ENCODE peak calls at places on chromosomes 12 and 14, in seven cellular contexts. Z, Q, N, C, U, X and R are unnamed samples.

GRCh38 chr12:120229583-120230325 is 28.8 kb upstream of the RPLP0 start:
- DNase-seq in U (peak; percentile 35), Q (no peak), N (no peak), C (peak; percentile 72), X (no peak), Z (peak; percentile 75), R (peak; percentile 48)

GRCh38 chr14:63308723-63309317 is 9.9 kb downstream of the GPHB5 start:
- DNase-seq in Z (peak; percentile 14), Q (no peak), C (peak; percentile 4), X (no peak), U (peak; percentile 56), N (peak; percentile 12), R (peak; percentile 49)

GRCh38 chr12:105229446-105229845 is 6.5 kb downstream of the APPL2 start:
- DNase-seq in Q (no peak), X (no peak), N (no peak), C (no peak), U (no peak), Z (no peak), R (no peak)

GRCh38 chr12:104049278-104050257 is at the start of gene GLT8D2:
- DNase-seq in C (peak; percentile 78), U (peak; percentile 35), Z (peak; percentile 86), N (peak; percentile 24), Q (peak; percentile 79), X (no peak), R (no peak)

GRCh38 chr12:121529184-121529583 is 51.6 kb downstream of the KDM2B start:
- DNase-seq in C (no peak), Q (no peak), N (no peak), U (no peak), Z (no peak), X (no peak), R (no peak)

GRCh38 chr12:53474819-53475218 is 22.9 kb downstream of the PCBP2 start:
- DNase-seq in C (no peak), Q (no peak), U (no peak), Z (no peak), N (no peak), X (no peak), R (no peak)

GRCh38 chr14:20998139-20998538 is 954 bp upstream of the SLC39A2 start:
- DNase-seq in Q (no peak), Z (no peak), N (no peak), U (peak; percentile 0), X (no peak), C (no peak), R (no peak)

GRCh38 chr12:90677552-90677951 is 277.4 kb downstream of the CCER1 start:
- DNase-seq in Z (no peak), U (no peak), C (no peak), Q (no peak), N (no peak), X (no peak), R (no peak)

GRCh38 chr14:36952702-36953101 is 219.7 kb downstream of the SLC25A21 start:
- DNase-seq in X (no peak), N (no peak), Z (peak; percentile 92), Q (no peak), U (no peak), C (peak; percentile 84), R (no peak)

GRCh38 chr12:58301337-58302122 is 360.2 kb downstream of the ATP23 start:
- DNase-seq in Z (no peak), N (no peak), Q (no peak), U (no peak), C (no peak), X (no peak), R (no peak)

GRCh38 chr12:2299207-2299606 is 246.4 kb downstream of the CACNA1C start:
- DNase-seq in U (no peak), N (peak; percentile 58), C (no peak), X (no peak), Z (no peak), Q (no peak), R (no peak)

GRCh38 chr12:52603314-52603713 is 2.1 kb upstream of the KRT72 start:
- DNase-seq in C (no peak), Q (no peak), U (no peak), N (no peak), Z (no peak), X (no peak), R (no peak)

GRCh38 chr14:64208981-64209380 is 85.2 kb downstream of the ESR2 start:
- DNase-seq in X (no peak), Z (no peak), C (no peak), Q (no peak), U (no peak), N (no peak), R (no peak)

GRCh38 chr12:98955284-98955683 is 310.2 kb downstream of the APAF1 start:
- DNase-seq in Z (peak; percentile 4), N (peak; percentile 44), C (peak; percentile 16), X (no peak), Q (no peak), U (peak; percentile 91), R (peak; percentile 66)

GRCh38 chr12:17802657-17803641 is 287.0 kb downstream of the RERGL start:
- DNase-seq in N (no peak), C (no peak), Z (no peak), Q (no peak), X (no peak), U (no peak), R (no peak)

GRCh38 chr12:830111-830867 is 77.9 kb downstream of the WNK1 start:
- DNase-seq in U (no peak), N (no peak), Q (no peak), X (no peak), C (no peak), Z (no peak), R (no peak)

GRCh38 chr12:76450690-76451089 is 102.5 kb upstream of the BBS10 start:
- DNase-seq in C (peak; percentile 79), Z (peak; percentile 70), N (no peak), U (no peak), X (no peak), Q (no peak), R (no peak)

GRCh38 chr12:84911331-84912190 is 1.0 kb downstream of the SLC6A15 start:
- DNase-seq in Z (peak; percentile 58), Q (peak; percentile 58), U (peak; percentile 81), C (peak; percentile 63), N (peak; percentile 16), X (peak; percentile 53), R (no peak)

GRCh38 chr14:21852061-21852664 is 178.5 kb upstream of the OR4E1 start:
- DNase-seq in X (no peak), Q (no peak), N (peak; percentile 38), C (peak; percentile 19), U (peak; percentile 46), Z (no peak), R (peak; percentile 59)

GRCh38 chr14:61388173-61388975 is 67.0 kb downstream of the PRKCH start:
- DNase-seq in Q (no peak), Z (peak; percentile 3), N (no peak), U (peak; percentile 23), X (peak; percentile 56), C (peak; percentile 8), R (peak; percentile 54)

GRCh38 chr12:8037947-8038346 is 5.4 kb downstream of the FOXJ2 start:
- DNase-seq in U (no peak), Q (no peak), X (no peak), C (no peak), Z (no peak), N (no peak), R (no peak)

GRCh38 chr14:65228436-65228835 is 126.1 kb upstream of the MAX start:
- DNase-seq in Z (no peak), X (no peak), N (no peak), Q (no peak), U (no peak), C (no peak), R (no peak)

GRCh38 chr14:96508900-96509299 is 6.7 kb downstream of the PAPOLA start:
- DNase-seq in X (no peak), U (peak; percentile 2), Q (no peak), N (no peak), C (peak; percentile 35), Z (peak; percentile 38), R (no peak)

GRCh38 chr12:8681129-8681902 is 16.5 kb upstream of the RIMKLB start:
- DNase-seq in U (peak; percentile 92), C (peak; percentile 29), X (no peak), Z (peak; percentile 67), N (no peak), Q (no peak), R (no peak)

GRCh38 chr12:50550530-50551223 is 45.9 kb downstream of the DIP2B start:
- DNase-seq in Q (no peak), C (no peak), U (no peak), Z (peak; percentile 26), N (no peak), X (no peak), R (no peak)

GRCh38 chr14:77882098-77882497 is 82.2 kb downstream of the ADCK1 start:
- DNase-seq in U (peak; percentile 83), C (no peak), Z (peak; percentile 13), N (no peak), X (peak; percentile 73), Q (peak; percentile 76), R (peak; percentile 33)

GRCh38 chr12:68080577-68080976 is 79.0 kb downstream of the IFNG start:
- DNase-seq in N (no peak), X (no peak), C (no peak), U (no peak), Q (no peak), Z (no peak), R (no peak)

GRCh38 chr14:99191663-99192621 is 80.1 kb downstream of the BCL11B start:
- DNase-seq in U (peak; percentile 18), Z (peak; percentile 41), C (peak; percentile 6), X (no peak), Q (peak; percentile 76), N (no peak), R (peak; percentile 39)

GRCh38 chr14:68306265-68306933 is 486.5 kb downstream of the ZFP36L1 start:
- DNase-seq in N (no peak), Z (no peak), Q (no peak), U (peak; percentile 25), X (no peak), C (no peak), R (no peak)

GRCh38 chr12:50387972-50388478 is 8.4 kb downstream of the FAM186A start:
- DNase-seq in N (no peak), U (peak; percentile 33), C (no peak), Z (no peak), X (no peak), Q (no peak), R (no peak)

GRCh38 chr12:64392221-64392620 is 1.7 kb upstream of the C12orf56 start:
- DNase-seq in C (peak; percentile 39), N (peak; percentile 59), Q (no peak), U (peak; percentile 53), X (no peak), Z (peak; percentile 56), R (peak; percentile 66)

GRCh38 chr14:100748403-100748802 is 21.7 kb downstream of the DLK1 start:
- DNase-seq in Z (no peak), C (no peak), N (no peak), X (no peak), U (no peak), Q (no peak), R (no peak)